ENCODE peak calls at places on chromosomes 1 and 21, in four cellular contexts. One of them, this sample, is unnamed.

GRCh38 chr1:234154320-234155251 is 218.7 kb upstream of the COA6 start:
- DNase-seq in PC-3: peak; percentile 92
- DNase-seq in ovary: no peak
- DNase-seq in left ventricle myocardium inferior: no peak
- DNase-seq in this sample: no peak

GRCh38 chr1:20383631-20384030 is 93.0 kb downstream of the VWA5B1 start:
- DNase-seq in PC-3: no peak
- DNase-seq in ovary: no peak
- DNase-seq in left ventricle myocardium inferior: no peak
- DNase-seq in this sample: no peak

GRCh38 chr1:33007190-33008050 is 29.3 kb downstream of the AK2 start:
- DNase-seq in PC-3: peak; percentile 93
- DNase-seq in ovary: peak; percentile 20
- DNase-seq in left ventricle myocardium inferior: no peak
- DNase-seq in this sample: peak; percentile 42

GRCh38 chr1:224700915-224701531 is 84.9 kb downstream of the CNIH3 start:
- DNase-seq in PC-3: peak; percentile 49
- DNase-seq in ovary: no peak
- DNase-seq in left ventricle myocardium inferior: no peak
- DNase-seq in this sample: no peak

GRCh38 chr1:168709896-168710305 is 19.1 kb downstream of the DPT start:
- DNase-seq in PC-3: peak; percentile 99
- DNase-seq in ovary: no peak
- DNase-seq in left ventricle myocardium inferior: no peak
- DNase-seq in this sample: no peak

GRCh38 chr1:205258313-205259176 is 30.8 kb downstream of the TMCC2 start:
- DNase-seq in PC-3: peak; percentile 34
- DNase-seq in ovary: no peak
- DNase-seq in left ventricle myocardium inferior: no peak
- DNase-seq in this sample: no peak

GRCh38 chr1:52551476-52552235 is 1.2 kb downstream of the TUT4 start:
- DNase-seq in PC-3: peak; percentile 51
- DNase-seq in ovary: no peak
- DNase-seq in left ventricle myocardium inferior: no peak
- DNase-seq in this sample: no peak

GRCh38 chr1:215595231-215595630 is 28.1 kb downstream of the KCTD3 start:
- DNase-seq in PC-3: peak; percentile 65
- DNase-seq in ovary: no peak
- DNase-seq in left ventricle myocardium inferior: no peak
- DNase-seq in this sample: no peak

GRCh38 chr1:80417651-80418050 is 1383.1 kb upstream of the ADGRL2 start:
- DNase-seq in PC-3: peak; percentile 1
- DNase-seq in ovary: no peak
- DNase-seq in left ventricle myocardium inferior: no peak
- DNase-seq in this sample: no peak

GRCh38 chr21:44448651-44449131 is 6.6 kb upstream of the LRRC3 start:
- DNase-seq in PC-3: no peak
- DNase-seq in ovary: no peak
- DNase-seq in left ventricle myocardium inferior: no peak
- DNase-seq in this sample: no peak

GRCh38 chr1:179077396-179077795 is 4.5 kb upstream of the TOR3A start:
- DNase-seq in PC-3: peak; percentile 73
- DNase-seq in ovary: no peak
- DNase-seq in left ventricle myocardium inferior: no peak
- DNase-seq in this sample: no peak

GRCh38 chr1:193325771-193326170 is 139.4 kb upstream of the B3GALT2 start:
- DNase-seq in PC-3: no peak
- DNase-seq in ovary: no peak
- DNase-seq in left ventricle myocardium inferior: no peak
- DNase-seq in this sample: no peak

GRCh38 chr1:910311-910880 is 13.3 kb upstream of the SAMD11 start:
- DNase-seq in PC-3: no peak
- DNase-seq in ovary: peak; percentile 7
- DNase-seq in left ventricle myocardium inferior: peak; percentile 12
- DNase-seq in this sample: peak; percentile 9

GRCh38 chr1:214615871-214616270 is 12.9 kb downstream of the CENPF start:
- DNase-seq in PC-3: peak; percentile 25
- DNase-seq in ovary: no peak
- DNase-seq in left ventricle myocardium inferior: no peak
- DNase-seq in this sample: no peak

GRCh38 chr1:234173968-234174367 is 199.3 kb upstream of the COA6 start:
- DNase-seq in PC-3: no peak
- DNase-seq in ovary: no peak
- DNase-seq in left ventricle myocardium inferior: no peak
- DNase-seq in this sample: no peak

GRCh38 chr1:3459940-3460652 is 5.6 kb downstream of the ARHGEF16 start:
- DNase-seq in PC-3: peak; percentile 64
- DNase-seq in ovary: no peak
- DNase-seq in left ventricle myocardium inferior: no peak
- DNase-seq in this sample: peak; percentile 54

GRCh38 chr1:110542730-110543129 is 23.8 kb upstream of the KCNA10 start:
- DNase-seq in PC-3: peak; percentile 55
- DNase-seq in ovary: no peak
- DNase-seq in left ventricle myocardium inferior: no peak
- DNase-seq in this sample: no peak

GRCh38 chr21:36973986-36974850 is 7.7 kb upstream of the HLCS start:
- DNase-seq in PC-3: no peak
- DNase-seq in ovary: no peak
- DNase-seq in left ventricle myocardium inferior: no peak
- DNase-seq in this sample: no peak

GRCh38 chr1:235588916-235589515 is 60.6 kb downstream of the GNG4 start:
- DNase-seq in PC-3: peak; percentile 54
- DNase-seq in ovary: peak; percentile 63
- DNase-seq in left ventricle myocardium inferior: no peak
- DNase-seq in this sample: no peak

GRCh38 chr1:7350804-7351203 is 420.3 kb upstream of the VAMP3 start:
- DNase-seq in PC-3: no peak
- DNase-seq in ovary: no peak
- DNase-seq in left ventricle myocardium inferior: no peak
- DNase-seq in this sample: no peak

GRCh38 chr1:48710915-48711314 is 65.8 kb downstream of the BEND5 start:
- DNase-seq in PC-3: no peak
- DNase-seq in ovary: no peak
- DNase-seq in left ventricle myocardium inferior: no peak
- DNase-seq in this sample: no peak

GRCh38 chr1:47814592-47815436 is 182.4 kb downstream of the TRABD2B start:
- DNase-seq in PC-3: no peak
- DNase-seq in ovary: no peak
- DNase-seq in left ventricle myocardium inferior: no peak
- DNase-seq in this sample: no peak

GRCh38 chr1:114032271-114033218 is 53.3 kb downstream of the OLFML3 start:
- DNase-seq in PC-3: peak; percentile 95
- DNase-seq in ovary: no peak
- DNase-seq in left ventricle myocardium inferior: no peak
- DNase-seq in this sample: peak; percentile 8

GRCh38 chr1:31216016-31216415 is 23.7 kb downstream of the NKAIN1 start:
- DNase-seq in PC-3: no peak
- DNase-seq in ovary: peak; percentile 71
- DNase-seq in left ventricle myocardium inferior: peak; percentile 72
- DNase-seq in this sample: no peak

GRCh38 chr1:197441990-197442389 is 173.9 kb downstream of the CRB1 start:
- DNase-seq in PC-3: no peak
- DNase-seq in ovary: peak; percentile 41
- DNase-seq in left ventricle myocardium inferior: peak; percentile 54
- DNase-seq in this sample: no peak

GRCh38 chr1:166902279-166902678 is 26.2 kb upstream of the TADA1 start:
- DNase-seq in PC-3: peak; percentile 74
- DNase-seq in ovary: no peak
- DNase-seq in left ventricle myocardium inferior: no peak
- DNase-seq in this sample: no peak

GRCh38 chr1:71242239-71242638 is 161.4 kb upstream of the ZRANB2 start:
- DNase-seq in PC-3: peak; percentile 14
- DNase-seq in ovary: no peak
- DNase-seq in left ventricle myocardium inferior: no peak
- DNase-seq in this sample: no peak

GRCh38 chr1:49045371-49045770 is 268.7 kb upstream of the BEND5 start:
- DNase-seq in PC-3: no peak
- DNase-seq in ovary: no peak
- DNase-seq in left ventricle myocardium inferior: no peak
- DNase-seq in this sample: no peak

GRCh38 chr21:43369124-43369523 is 57.8 kb downstream of the SIK1 start:
- DNase-seq in PC-3: peak; percentile 35
- DNase-seq in ovary: no peak
- DNase-seq in left ventricle myocardium inferior: no peak
- DNase-seq in this sample: peak; percentile 79

GRCh38 chr1:246215505-246215893 is 291.6 kb downstream of the SMYD3 start:
- DNase-seq in PC-3: no peak
- DNase-seq in ovary: no peak
- DNase-seq in left ventricle myocardium inferior: no peak
- DNase-seq in this sample: no peak

GRCh38 chr1:110150330-110151174 is at the start of gene SLC6A17:
- DNase-seq in PC-3: no peak
- DNase-seq in ovary: no peak
- DNase-seq in left ventricle myocardium inferior: no peak
- DNase-seq in this sample: no peak

GRCh38 chr1:242129103-242129502 is 130.2 kb upstream of the MAP1LC3C start:
- DNase-seq in PC-3: peak; percentile 83
- DNase-seq in ovary: no peak
- DNase-seq in left ventricle myocardium inferior: no peak
- DNase-seq in this sample: no peak

GRCh38 chr1:110188116-110188618 is 21.9 kb upstream of the KCNC4 start:
- DNase-seq in PC-3: peak; percentile 79
- DNase-seq in ovary: peak; percentile 22
- DNase-seq in left ventricle myocardium inferior: no peak
- DNase-seq in this sample: peak; percentile 16

GRCh38 chr1:36458910-36459309 is 5.3 kb downstream of the MRPS15 start:
- DNase-seq in PC-3: no peak
- DNase-seq in ovary: no peak
- DNase-seq in left ventricle myocardium inferior: no peak
- DNase-seq in this sample: no peak

GRCh38 chr1:246012271-246012854 is 494.7 kb downstream of the SMYD3 start:
- DNase-seq in PC-3: peak; percentile 66
- DNase-seq in ovary: no peak
- DNase-seq in left ventricle myocardium inferior: no peak
- DNase-seq in this sample: no peak

GRCh38 chr1:226754097-226754496 is 15.0 kb upstream of the ITPKB start:
- DNase-seq in PC-3: no peak
- DNase-seq in ovary: no peak
- DNase-seq in left ventricle myocardium inferior: no peak
- DNase-seq in this sample: no peak

GRCh38 chr1:201593200-201593828 is 54.4 kb downstream of the NAV1 start:
- DNase-seq in PC-3: peak; percentile 64
- DNase-seq in ovary: no peak
- DNase-seq in left ventricle myocardium inferior: no peak
- DNase-seq in this sample: peak; percentile 35
- H3K27ac ChIP-seq in PC-3: peak overlapping the region; percentile 11
- H3K27ac ChIP-seq in ovary: no peak overlapping the region
- H3K27ac ChIP-seq in left ventricle myocardium inferior: peak overlapping the region; percentile 64
- H3K27ac ChIP-seq in this sample: no peak overlapping the region

GRCh38 chr1:46530311-46530710 is 21.1 kb downstream of the KNCN start:
- DNase-seq in PC-3: no peak
- DNase-seq in ovary: no peak
- DNase-seq in left ventricle myocardium inferior: no peak
- DNase-seq in this sample: no peak

GRCh38 chr1:46532095-46532494 is 19.4 kb downstream of the KNCN start:
- DNase-seq in PC-3: no peak
- DNase-seq in ovary: no peak
- DNase-seq in left ventricle myocardium inferior: no peak
- DNase-seq in this sample: no peak

GRCh38 chr1:46533179-46533864 is 18.1 kb downstream of the KNCN start:
- DNase-seq in PC-3: no peak
- DNase-seq in ovary: peak; percentile 33
- DNase-seq in left ventricle myocardium inferior: peak; percentile 41
- DNase-seq in this sample: no peak

GRCh38 chr1:46530791-46531409 is 20.5 kb downstream of the KNCN start:
- DNase-seq in PC-3: peak; percentile 72
- DNase-seq in ovary: no peak
- DNase-seq in left ventricle myocardium inferior: no peak
- DNase-seq in this sample: no peak

GRCh38 chr1:46532498-46533178 is 18.8 kb downstream of the KNCN start:
- DNase-seq in PC-3: peak; percentile 55
- DNase-seq in ovary: peak; percentile 54
- DNase-seq in left ventricle myocardium inferior: peak; percentile 73
- DNase-seq in this sample: peak; percentile 28
- H3K4me3 ChIP-seq in PC-3: peak overlapping the region; percentile 49
- H3K4me3 ChIP-seq in ovary: peak overlapping the region; percentile 33
- H3K4me3 ChIP-seq in left ventricle myocardium inferior: peak overlapping the region; percentile 62
- H3K4me3 ChIP-seq in this sample: peak overlapping the region; percentile 40

GRCh38 chr1:8765253-8765652 is 52.2 kb downstream of the RERE start:
- DNase-seq in PC-3: no peak
- DNase-seq in ovary: no peak
- DNase-seq in left ventricle myocardium inferior: no peak
- DNase-seq in this sample: no peak
- H3K27ac ChIP-seq in PC-3: no peak overlapping the region
- H3K27ac ChIP-seq in ovary: no peak overlapping the region
- H3K27ac ChIP-seq in left ventricle myocardium inferior: no peak overlapping the region
- H3K27ac ChIP-seq in this sample: no peak overlapping the region

GRCh38 chr1:209805341-209805781 is 581 bp downstream of the IRF6 start:
- DNase-seq in PC-3: peak; percentile 34
- DNase-seq in ovary: no peak
- DNase-seq in left ventricle myocardium inferior: no peak
- DNase-seq in this sample: no peak
- H3K4me3 ChIP-seq in PC-3: peak overlapping the region; percentile 81
- H3K4me3 ChIP-seq in ovary: peak overlapping the region; percentile 29
- H3K4me3 ChIP-seq in left ventricle myocardium inferior: peak overlapping the region; percentile 59
- H3K4me3 ChIP-seq in this sample: no peak overlapping the region